ENCODE peak calls at places on chromosome 7, in five cellular contexts. I is dorsolateral prefrontal cortex, L is PC-3, M is heart left ventricle, X is aorta. E is an unnamed sample.

GRCh38 chr7:1721047-1721687 is 51.1 kb downstream of the ELFN1 start:
- DNase-seq in I (no peak), L (no peak), M (peak), X (no peak), E (no peak)

GRCh38 chr7:46099091-46099490 is 178.0 kb upstream of the IGFBP3 start:
- DNase-seq in I (no peak), L (no peak), M (no peak), X (no peak), E (no peak)

GRCh38 chr7:85471312-85471711 is 284.5 kb upstream of the SEMA3D start:
- DNase-seq in I (no peak), L (no peak), M (no peak), X (no peak), E (no peak)

GRCh38 chr7:116417593-116418345 is 81.8 kb upstream of the CAV2 start:
- DNase-seq in I (no peak), L (no peak), M (no peak), X (no peak), E (no peak)

GRCh38 chr7:155811895-155812761 is at the start of gene SHH:
- DNase-seq in I (no peak), L (no peak), M (peak), X (no peak), E (no peak)

GRCh38 chr7:80581472-80581871 is 57.0 kb upstream of the CD36 start:
- DNase-seq in I (no peak), L (no peak), M (no peak), X (no peak), E (peak)

GRCh38 chr7:66769833-66770512 is 29.4 kb downstream of the RABGEF1 start:
- DNase-seq in I (no peak), L (no peak), M (no peak), X (no peak), E (no peak)

GRCh38 chr7:127359011-127359410 is 33.5 kb downstream of the ZNF800 start:
- DNase-seq in I (no peak), L (no peak), M (no peak), X (no peak), E (no peak)

GRCh38 chr7:131507592-131508331 is 48.7 kb downstream of the PODXL start:
- DNase-seq in I (peak), L (peak), M (peak), X (peak), E (peak)

GRCh38 chr7:47817922-47818321 is 130.3 kb downstream of the PKD1L1 start:
- DNase-seq in I (no peak), L (peak), M (no peak), X (no peak), E (no peak)

GRCh38 chr7:67636363-67637355 is 640.0 kb downstream of the TYW1 start:
- DNase-seq in I (no peak), L (no peak), M (no peak), X (no peak), E (no peak)

GRCh38 chr7:35705932-35706461 is 11.1 kb upstream of the HERPUD2 start:
- DNase-seq in I (no peak), L (no peak), M (no peak), X (no peak), E (no peak)

GRCh38 chr7:132666076-132666775 is 90.0 kb upstream of the PLXNA4 start:
- DNase-seq in I (no peak), L (no peak), M (no peak), X (no peak), E (no peak)

GRCh38 chr7:5694221-5694754 is 87.2 kb downstream of the RNF216 start:
- DNase-seq in I (no peak), L (peak), M (no peak), X (no peak), E (no peak)
- H3K4me3 ChIP-seq in I (no peak), L (peak), M (peak), X (no peak), E (no peak)

GRCh38 chr7:2929321-2930201 is 85.5 kb upstream of the GNA12 start:
- DNase-seq in I (peak), L (no peak), M (peak), X (peak), E (no peak)
- H3K27ac ChIP-seq in I (no peak), L (no peak), M (no peak), X (no peak), E (no peak)

GRCh38 chr7:151247611-151248176 is 800 bp downstream of the SMARCD3 start:
- DNase-seq in I (no peak), L (no peak), M (no peak), X (no peak), E (no peak)
- H3K4me3 ChIP-seq in I (peak), L (peak), M (peak), X (peak), E (peak)

GRCh38 chr7:44267719-44268413 is 57.5 kb downstream of the CAMK2B start:
- DNase-seq in I (no peak), L (no peak), M (no peak), X (no peak), E (no peak)
- H3K27ac ChIP-seq in I (peak), L (no peak), M (no peak), X (no peak), E (no peak)

GRCh38 chr7:101161692-101162461 is 3.5 kb downstream of the VGF start:
- DNase-seq in I (no peak), L (peak), M (no peak), X (no peak), E (no peak)

GRCh38 chr7:101164071-101164840 is 1.1 kb downstream of the VGF start:
- DNase-seq in I (no peak), L (peak), M (peak), X (peak), E (no peak)

GRCh38 chr7:101165075-101165957 is at the start of gene VGF:
- DNase-seq in I (peak), L (peak), M (peak), X (peak), E (peak)

GRCh38 chr7:101162551-101163280 is 2.7 kb downstream of the VGF start:
- DNase-seq in I (no peak), L (peak), M (no peak), X (no peak), E (no peak)

GRCh38 chr7:101163281-101164070 is 1.9 kb downstream of the VGF start:
- DNase-seq in I (no peak), L (peak), M (no peak), X (no peak), E (no peak)
- H3K4me3 ChIP-seq in I (peak), L (peak), M (peak), X (peak), E (peak)

GRCh38 chr7:7706556-7706955 is 11.9 kb downstream of the RPA3 start:
- DNase-seq in I (no peak), L (no peak), M (no peak), X (no peak), E (no peak)
- H3K27ac ChIP-seq in I (no peak), L (no peak), M (peak), X (no peak), E (peak)

GRCh38 chr7:122304996-122305421 is 459 bp upstream of the FEZF1 start:
- DNase-seq in I (no peak), L (no peak), M (no peak), X (no peak), E (no peak)
- H3K4me3 ChIP-seq in I (no peak), L (peak), M (peak), X (no peak), E (no peak)